ENCODE peak calls at places on chromosome 18, in seven cellular contexts. R is hippocampal formation, S is COR-L47, K is transverse colon, G is colonic mucosa, Z is breast epithelium, P is tibial nerve. E is an unnamed sample.

GRCh38 chr18:36179562-36180334 is 7.5 kb upstream of the MOCOS start:
- DNase-seq in R (no peak), S (no peak), K (peak), G (peak), Z (peak), P (peak), E (no peak)

GRCh38 chr18:58674159-58674558 is 2.9 kb downstream of the MALT1 start:
- DNase-seq in R (no peak), S (no peak), K (no peak), G (no peak), Z (no peak), P (no peak), E (no peak)

GRCh38 chr18:34990571-34990970 is 50.6 kb upstream of the MAPRE2 start:
- DNase-seq in R (no peak), S (no peak), K (no peak), G (no peak), Z (no peak), P (no peak), E (no peak)

GRCh38 chr18:657998-658946 is 819 bp downstream of the TYMS start:
- DNase-seq in R (peak), S (peak), K (peak), G (peak), Z (peak), P (peak), E (peak)

GRCh38 chr18:57833441-57834101 is 30.5 kb upstream of the ATP8B1 start:
- DNase-seq in R (no peak), S (no peak), K (no peak), G (peak), Z (no peak), P (no peak), E (no peak)

GRCh38 chr18:35949090-35949489 is 23.4 kb upstream of the RMP24 start:
- DNase-seq in R (no peak), S (no peak), K (no peak), G (no peak), Z (no peak), P (no peak), E (no peak)

GRCh38 chr18:78610646-78611045 is 369.0 kb upstream of the SALL3 start:
- DNase-seq in R (no peak), S (no peak), K (no peak), G (no peak), Z (no peak), P (no peak), E (no peak)

GRCh38 chr18:9594782-9595181 is 19.6 kb downstream of the PPP4R1 start:
- DNase-seq in R (no peak), S (no peak), K (peak), G (no peak), Z (no peak), P (no peak), E (no peak)

GRCh38 chr18:58541789-58542425 is 87.0 kb downstream of the ALPK2 start:
- DNase-seq in R (no peak), S (no peak), K (no peak), G (no peak), Z (peak), P (no peak), E (no peak)

GRCh38 chr18:1104265-1104792 is 199.7 kb downstream of the ADCYAP1 start:
- DNase-seq in R (no peak), S (no peak), K (no peak), G (no peak), Z (no peak), P (no peak), E (no peak)

GRCh38 chr18:42141439-42141838 is 186.4 kb downstream of the PIK3C3 start:
- DNase-seq in R (no peak), S (no peak), K (no peak), G (no peak), Z (no peak), P (no peak), E (no peak)

GRCh38 chr18:32373995-32374394 is 96.7 kb downstream of the GAREM1 start:
- DNase-seq in R (no peak), S (peak), K (peak), G (peak), Z (no peak), P (no peak), E (no peak)

GRCh38 chr18:2978626-2979025 is 34.3 kb downstream of the LPIN2 start:
- DNase-seq in R (no peak), S (no peak), K (no peak), G (no peak), Z (no peak), P (no peak), E (no peak)

GRCh38 chr18:79477711-79478483 is 82.2 kb downstream of the NFATC1 start:
- DNase-seq in R (no peak), S (no peak), K (no peak), G (no peak), Z (no peak), P (no peak), E (peak)

GRCh38 chr18:12428923-12429322 is 21.2 kb downstream of the PRELID3A start:
- DNase-seq in R (no peak), S (no peak), K (no peak), G (no peak), Z (no peak), P (no peak), E (no peak)

GRCh38 chr18:2402084-2402483 is 169.2 kb downstream of the METTL4 start:
- DNase-seq in R (no peak), S (no peak), K (no peak), G (no peak), Z (no peak), P (no peak), E (no peak)

GRCh38 chr18:61972389-61973264 is 79.8 kb upstream of the RNF152 start:
- DNase-seq in R (no peak), S (no peak), K (no peak), G (no peak), Z (no peak), P (no peak), E (no peak)

GRCh38 chr18:26549103-26549485 is 741 bp upstream of the KCTD1 start:
- DNase-seq in R (no peak), S (peak), K (peak), G (peak), Z (peak), P (peak), E (peak)

GRCh38 chr18:10559566-10560456 is 34.0 kb downstream of the NAPG start:
- DNase-seq in R (no peak), S (no peak), K (no peak), G (no peak), Z (no peak), P (no peak), E (no peak)